ENCODE peak calls at places on chromosomes 4 and X, in nine cellular contexts. M, R, J, N, B, U, H, A and E are unnamed samples.

GRCh38 chr4:3217266-3217665 is 31.7 kb upstream of the MSANTD1 start:
- DNase-seq in M (no peak), R (no peak), J (no peak), N (no peak), B (no peak), U (no peak), H (no peak), A (peak), E (no peak)

GRCh38 chrX:113297456-113297855 is 456.8 kb upstream of the AMOT start:
- DNase-seq in M (no peak), R (no peak), J (no peak), N (no peak), B (no peak), U (no peak), H (no peak), A (no peak), E (no peak)

GRCh38 chrX:71212536-71212935 is 10.5 kb upstream of the GJB1 start:
- DNase-seq in M (no peak), R (no peak), J (no peak), N (no peak), B (no peak), U (no peak), H (no peak), A (no peak), E (no peak)

GRCh38 chr4:145380123-145380522 is 101.5 kb upstream of the SMAD1 start:
- DNase-seq in M (no peak), R (no peak), J (no peak), N (no peak), B (no peak), U (no peak), H (no peak), A (no peak), E (no peak)

GRCh38 chr4:116585240-116585639 is 500.1 kb downstream of the TRAM1L1 start:
- DNase-seq in M (no peak), R (no peak), J (no peak), N (no peak), B (no peak), U (no peak), H (no peak), A (no peak), E (no peak)

GRCh38 chr4:104429150-104429741 is 65.4 kb downstream of the CXXC4 start:
- DNase-seq in M (no peak), R (no peak), J (no peak), N (no peak), B (no peak), U (no peak), H (no peak), A (no peak), E (no peak)

GRCh38 chrX:111353810-111354209 is 58.2 kb downstream of the DCX start:
- DNase-seq in M (no peak), R (no peak), J (no peak), N (no peak), B (no peak), U (no peak), H (no peak), A (no peak), E (no peak)

GRCh38 chrX:153539171-153539978 is 21.9 kb downstream of the ATP2B3 start:
- DNase-seq in M (peak), R (peak), J (peak), N (no peak), B (peak), U (peak), H (peak), A (peak), E (peak)

GRCh38 chr4:67575232-67575888 is 16.8 kb downstream of the STAP1 start:
- DNase-seq in M (no peak), R (no peak), J (no peak), N (no peak), B (no peak), U (no peak), H (no peak), A (no peak), E (no peak)

GRCh38 chr4:27210874-27211428 is 350.3 kb downstream of the STIM2 start:
- DNase-seq in M (no peak), R (no peak), J (no peak), N (no peak), B (no peak), U (no peak), H (no peak), A (no peak), E (no peak)

GRCh38 chr4:6524436-6524835 is 50.6 kb upstream of the MAN2B2 start:
- DNase-seq in M (no peak), R (no peak), J (no peak), N (no peak), B (no peak), U (no peak), H (no peak), A (no peak), E (no peak)

GRCh38 chrX:13893826-13894225 is 76.9 kb upstream of the GPM6B start:
- DNase-seq in M (no peak), R (no peak), J (no peak), N (no peak), B (no peak), U (no peak), H (no peak), A (no peak), E (no peak)

GRCh38 chr4:7073526-7074390 is 5.9 kb upstream of the GRPEL1 start:
- DNase-seq in M (peak), R (peak), J (peak), N (no peak), B (no peak), U (no peak), H (peak), A (no peak), E (no peak)

GRCh38 chr4:98939892-98940298 is 11.0 kb upstream of the EIF4E start:
- DNase-seq in M (peak), R (peak), J (peak), N (peak), B (no peak), U (no peak), H (no peak), A (no peak), E (no peak)

GRCh38 chr4:101055392-101055791 is 291.9 kb downstream of the PPP3CA start:
- DNase-seq in M (no peak), R (no peak), J (no peak), N (no peak), B (no peak), U (no peak), H (no peak), A (no peak), E (no peak)

GRCh38 chrX:22041931-22042530 is 9.9 kb downstream of the PHEX start:
- DNase-seq in M (no peak), R (no peak), J (no peak), N (no peak), B (no peak), U (no peak), H (no peak), A (no peak), E (no peak)

GRCh38 chrX:104310084-104310483 is 55.4 kb upstream of the ESX1 start:
- DNase-seq in M (no peak), R (no peak), J (no peak), N (no peak), B (no peak), U (no peak), H (no peak), A (no peak), E (no peak)

GRCh38 chrX:48896611-48897011 is 957 bp downstream of the TIMM17B start:
- DNase-seq in M (no peak), R (no peak), J (no peak), N (no peak), B (no peak), U (no peak), H (no peak), A (no peak), E (no peak)

GRCh38 chrX:147183161-147183560 is 368.6 kb upstream of the CXorf51A start:
- DNase-seq in M (no peak), R (no peak), J (peak), N (no peak), B (no peak), U (no peak), H (no peak), A (no peak), E (no peak)

GRCh38 chr4:107283587-107284559 is 247.8 kb upstream of the DKK2 start:
- DNase-seq in M (no peak), R (peak), J (no peak), N (no peak), B (no peak), U (no peak), H (no peak), A (no peak), E (no peak)

GRCh38 chr4:11297201-11297600 is 131.5 kb downstream of the HS3ST1 start:
- DNase-seq in M (no peak), R (no peak), J (no peak), N (no peak), B (no peak), U (no peak), H (no peak), A (no peak), E (no peak)

GRCh38 chr4:70559216-70559830 is 32.7 kb upstream of the AMBN start:
- DNase-seq in M (peak), R (peak), J (peak), N (no peak), B (peak), U (no peak), H (peak), A (no peak), E (peak)

GRCh38 chrX:12958461-12958860 is 16.4 kb upstream of the TMSB4X start:
- DNase-seq in M (no peak), R (no peak), J (no peak), N (no peak), B (no peak), U (no peak), H (no peak), A (no peak), E (no peak)

GRCh38 chr4:108036252-108036651 is 46.6 kb downstream of the HADH start:
- DNase-seq in M (no peak), R (no peak), J (no peak), N (no peak), B (no peak), U (no peak), H (no peak), A (no peak), E (peak)

GRCh38 chrX:38192007-38192625 is 28.6 kb downstream of the SRPX start:
- DNase-seq in M (no peak), R (peak), J (no peak), N (no peak), B (peak), U (no peak), H (no peak), A (no peak), E (peak)
- TF ChIP-seq EP300 in M (no peak), R (no peak), J (no peak), N (no peak), B (no peak), U (no peak), H (no peak), A (no peak), E (no peak)

GRCh38 chr4:119124314-119124713 is 11.3 kb upstream of the MYOZ2 start:
- DNase-seq in M (no peak), R (no peak), J (no peak), N (no peak), B (peak), U (no peak), H (no peak), A (no peak), E (no peak)

GRCh38 chr4:119131160-119131559 is 4.5 kb upstream of the MYOZ2 start:
- DNase-seq in M (no peak), R (no peak), J (no peak), N (no peak), B (no peak), U (no peak), H (no peak), A (no peak), E (no peak)

GRCh38 chr4:119132306-119132705 is 3.3 kb upstream of the MYOZ2 start:
- DNase-seq in M (no peak), R (no peak), J (no peak), N (no peak), B (no peak), U (no peak), H (no peak), A (no peak), E (no peak)

GRCh38 chr4:119130365-119131065 is 5.1 kb upstream of the MYOZ2 start:
- DNase-seq in M (no peak), R (no peak), J (no peak), N (no peak), B (no peak), U (no peak), H (no peak), A (no peak), E (no peak)

GRCh38 chr4:119128125-119128524 is 7.5 kb upstream of the MYOZ2 start:
- DNase-seq in M (no peak), R (no peak), J (no peak), N (no peak), B (no peak), U (no peak), H (no peak), A (no peak), E (no peak)
- H3K27ac ChIP-seq in M (no peak), R (no peak), J (no peak), N (no peak), B (no peak), U (no peak), H (no peak), A (no peak), E (no peak)

DNA sequence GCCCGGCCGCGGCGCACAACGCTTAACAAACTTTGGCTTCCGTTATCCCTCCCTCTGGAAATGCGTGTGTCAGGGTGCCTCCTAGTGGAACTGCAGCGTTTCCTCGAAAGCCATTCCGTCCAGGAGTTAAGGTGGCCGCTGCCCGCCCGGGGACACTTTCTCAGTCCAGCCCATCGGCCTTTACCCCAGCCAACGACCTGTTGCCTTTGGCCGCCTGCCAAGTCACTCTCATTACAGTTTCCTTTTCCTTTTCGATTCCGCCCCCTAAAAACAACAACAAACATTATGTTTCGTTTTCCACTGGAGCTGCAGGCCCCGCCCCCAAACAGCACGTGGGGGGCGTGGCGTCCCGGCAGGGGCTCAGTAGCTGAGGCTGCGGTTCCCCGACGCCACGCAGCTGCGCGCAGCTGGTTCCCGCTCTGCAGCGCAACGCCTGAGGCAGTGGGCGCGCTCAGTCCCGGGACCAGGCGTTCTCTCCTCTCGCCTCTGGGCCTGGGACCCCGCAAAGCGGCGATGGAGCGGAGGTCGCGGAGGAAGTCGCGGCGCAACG is at the start of gene HERC5:
- DNase-seq in M (peak), R (peak), J (peak), N (peak), B (peak), U (peak), H (peak), A (peak), E (peak)
- TF ChIP-seq POLR2A in M (no peak), R (peak), J (no peak), N (no peak), B (no peak), U (no peak), H (peak), A (no peak), E (peak)

DNA sequence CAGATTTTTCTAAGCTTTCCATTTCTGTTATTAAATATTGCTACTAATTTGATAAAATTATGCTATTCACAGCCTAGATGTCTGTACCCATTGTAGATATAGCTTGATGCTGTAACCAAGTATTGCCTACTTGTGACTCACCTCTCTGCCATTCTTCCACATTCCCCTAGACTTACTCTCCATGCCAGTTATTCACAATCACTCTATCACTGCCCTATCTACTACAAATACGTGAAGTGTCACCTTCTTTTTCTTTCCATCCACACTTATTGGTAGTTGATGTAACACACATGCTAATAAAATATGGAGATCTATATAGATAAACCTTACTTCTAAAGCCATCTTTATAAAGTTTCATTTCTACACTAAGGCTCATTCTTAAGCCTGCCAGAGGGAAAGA is 179.4 kb upstream of the PACRGL start:
- DNase-seq in M (no peak), R (no peak), J (no peak), N (no peak), B (no peak), U (no peak), H (no peak), A (no peak), E (no peak)
- TF ChIP-seq EP300 in M (no peak), R (no peak), J (no peak), N (no peak), B (no peak), U (no peak), H (no peak), A (no peak), E (no peak)

DNA sequence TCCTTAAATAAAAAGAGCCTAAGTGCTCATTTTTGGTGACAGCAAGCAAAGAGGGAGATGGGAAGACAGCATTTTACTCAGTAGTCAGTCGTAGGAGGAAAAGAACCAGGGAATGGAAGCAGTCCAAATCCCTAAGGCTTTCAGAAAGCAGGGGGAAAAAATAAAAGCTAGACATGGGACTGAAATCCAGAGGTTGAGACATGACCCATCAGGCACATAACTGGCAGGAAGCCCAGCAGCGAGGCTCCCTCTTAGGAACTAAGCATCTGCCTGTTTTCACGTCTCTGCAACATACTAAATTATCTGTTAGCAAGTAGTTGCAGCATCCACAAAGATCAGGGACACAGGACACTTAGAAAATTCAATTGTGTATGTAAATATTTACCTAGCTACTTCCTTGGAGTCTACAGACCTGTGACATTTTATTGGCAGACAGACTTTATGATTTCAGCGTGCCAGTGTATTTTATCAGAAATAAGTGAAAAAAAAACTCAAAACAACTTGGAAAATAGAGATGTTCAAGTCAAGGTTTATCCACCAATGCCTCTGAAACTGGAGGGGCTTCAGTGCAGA is 117.9 kb upstream of the EDNRA start:
- DNase-seq in M (no peak), R (peak), J (no peak), N (no peak), B (peak), U (no peak), H (peak), A (peak), E (peak)
- H3K27ac ChIP-seq in M (peak), R (peak), J (no peak), N (peak), B (no peak), U (peak), H (peak), A (no peak), E (peak)

DNA sequence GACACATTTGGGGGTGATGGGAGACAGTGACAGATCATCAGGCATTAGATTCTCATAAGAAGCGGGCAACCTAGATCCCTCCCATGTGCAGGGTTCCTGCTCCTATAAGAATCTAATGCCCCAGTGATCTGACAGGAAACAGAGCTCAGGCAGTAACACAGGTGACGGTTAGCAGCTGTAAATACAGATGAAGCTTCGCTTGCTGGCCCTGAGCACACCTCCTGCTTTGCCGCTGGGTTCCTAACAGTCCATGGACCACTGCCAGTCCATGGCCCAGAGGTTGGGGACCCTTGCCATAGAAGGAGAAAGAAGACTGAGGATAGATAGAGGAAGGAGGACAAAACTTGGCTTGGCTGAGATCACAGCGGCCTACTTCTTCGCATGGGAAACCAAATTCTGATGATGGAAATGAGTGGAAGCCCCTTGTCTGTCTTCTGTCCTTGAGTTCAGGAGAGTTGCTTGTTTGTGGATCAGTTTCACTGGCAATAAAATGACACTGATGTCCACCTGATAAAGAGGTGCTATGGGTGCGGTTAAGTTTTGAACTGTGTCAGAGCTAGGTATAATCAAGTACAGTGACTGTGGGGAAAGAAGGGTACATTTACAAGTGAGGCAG is 1.7 kb upstream of the TIFA start:
- DNase-seq in M (no peak), R (no peak), J (no peak), N (no peak), B (no peak), U (no peak), H (no peak), A (no peak), E (peak)
- TF ChIP-seq POLR2A in M (no peak), R (no peak), J (no peak), N (no peak), B (no peak), U (no peak), H (no peak), A (no peak), E (no peak)

DNA sequence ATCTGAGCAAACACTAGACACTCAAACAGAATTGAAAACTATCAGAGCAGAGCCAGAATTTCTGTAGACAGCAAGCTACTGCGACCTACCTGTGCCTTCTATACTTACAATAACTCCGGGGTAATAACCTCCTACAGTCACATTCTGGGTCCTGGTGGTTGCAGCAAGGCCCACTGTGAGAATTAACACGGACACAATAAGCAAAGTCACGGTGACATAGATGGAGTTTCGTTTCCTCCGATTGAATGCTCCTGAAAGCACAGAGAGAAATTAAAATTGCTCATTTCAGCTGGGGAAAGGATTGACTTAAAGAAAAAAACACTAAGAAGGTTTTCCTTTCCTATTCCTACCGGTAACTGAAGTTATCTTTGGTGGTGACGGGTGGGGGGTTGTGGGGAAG is 7.0 kb downstream of the TMEM255A start:
- DNase-seq in M (no peak), R (no peak), J (no peak), N (no peak), B (no peak), U (no peak), H (no peak), A (no peak), E (no peak)
- TF ChIP-seq EP300 in M (no peak), R (no peak), J (no peak), N (no peak), B (no peak), U (no peak), H (no peak), A (no peak), E (no peak)

GRCh38 chr4:55469979-55470378 is 74.2 kb downstream of the TMEM165 start:
- DNase-seq in M (no peak), R (no peak), J (no peak), N (no peak), B (no peak), U (no peak), H (no peak), A (no peak), E (no peak)
- H3K27ac ChIP-seq in M (no peak), R (no peak), J (no peak), N (no peak), B (no peak), U (no peak), H (no peak), A (no peak), E (no peak)

DNA sequence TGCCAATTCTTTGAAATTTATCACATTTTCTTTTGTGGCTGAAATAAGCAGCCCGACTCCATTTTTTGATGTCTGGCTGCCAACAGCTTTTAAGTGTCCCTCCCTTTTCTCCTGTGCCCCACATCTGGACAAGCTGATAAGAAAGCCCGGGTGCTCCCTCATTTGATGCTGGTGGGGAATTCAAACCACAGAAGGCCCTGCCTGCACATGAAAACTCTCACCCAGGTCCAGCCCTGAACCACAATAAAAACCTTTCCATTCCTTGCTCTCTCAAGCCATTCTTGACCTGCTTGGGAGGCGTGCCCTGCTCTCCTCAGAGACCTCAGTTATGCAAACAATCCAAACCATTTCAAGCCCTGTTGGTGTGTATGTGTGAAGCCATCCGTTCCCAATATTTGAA is 93.9 kb downstream of the FAM53A start:
- DNase-seq in M (no peak), R (no peak), J (no peak), N (no peak), B (no peak), U (no peak), H (no peak), A (peak), E (no peak)
- TF ChIP-seq POLR2A in M (no peak), R (no peak), J (no peak), N (no peak), B (no peak), U (no peak), H (no peak), A (no peak), E (no peak)